ENCODE peak calls at places on chromosomes 12 and 14, in seven cellular contexts. One of them, this sample, is unnamed.

GRCh38 chr12:110280784-110281548 is at the start of gene ATP2A2:
- DNase-seq in pancreas: peak
- DNase-seq in kidney tubule cell: peak
- DNase-seq in caudate nucleus: peak
- DNase-seq in stimulated activated CD8-positive, alpha-beta memory T cell treated with anti-CD3 and anti-CD28 coated beads, Interleukin-4, amount 100 ng/mL, for 48 hours: peak
- DNase-seq in Caki2: peak
- DNase-seq in GM10248: peak
- DNase-seq in this sample: peak

GRCh38 chr14:105878125-105878524 is 351.7 kb downstream of the TMEM121 start:
- DNase-seq in pancreas: no peak
- DNase-seq in kidney tubule cell: no peak
- DNase-seq in caudate nucleus: no peak
- DNase-seq in stimulated activated CD8-positive, alpha-beta memory T cell treated with anti-CD3 and anti-CD28 coated beads, Interleukin-4, amount 100 ng/mL, for 48 hours: peak
- DNase-seq in Caki2: no peak
- DNase-seq in GM10248: no peak
- DNase-seq in this sample: no peak

GRCh38 chr12:40227447-40227846 is 2.6 kb downstream of the LRRK2 start:
- DNase-seq in pancreas: no peak
- DNase-seq in kidney tubule cell: no peak
- DNase-seq in caudate nucleus: no peak
- DNase-seq in stimulated activated CD8-positive, alpha-beta memory T cell treated with anti-CD3 and anti-CD28 coated beads, Interleukin-4, amount 100 ng/mL, for 48 hours: no peak
- DNase-seq in Caki2: no peak
- DNase-seq in GM10248: no peak
- DNase-seq in this sample: no peak

GRCh38 chr12:31234955-31235867 is 90.7 kb downstream of the SINHCAF start:
- DNase-seq in pancreas: peak
- DNase-seq in kidney tubule cell: peak
- DNase-seq in caudate nucleus: peak
- DNase-seq in stimulated activated CD8-positive, alpha-beta memory T cell treated with anti-CD3 and anti-CD28 coated beads, Interleukin-4, amount 100 ng/mL, for 48 hours: no peak
- DNase-seq in Caki2: peak
- DNase-seq in GM10248: no peak
- DNase-seq in this sample: peak

GRCh38 chr12:5309654-5310053 is 122.3 kb upstream of the NTF3 start:
- DNase-seq in pancreas: no peak
- DNase-seq in kidney tubule cell: peak
- DNase-seq in caudate nucleus: no peak
- DNase-seq in stimulated activated CD8-positive, alpha-beta memory T cell treated with anti-CD3 and anti-CD28 coated beads, Interleukin-4, amount 100 ng/mL, for 48 hours: no peak
- DNase-seq in Caki2: peak
- DNase-seq in GM10248: no peak
- DNase-seq in this sample: no peak

GRCh38 chr14:37232907-37233481 is 35.3 kb downstream of the MIPOL1 start:
- DNase-seq in pancreas: no peak
- DNase-seq in kidney tubule cell: peak
- DNase-seq in caudate nucleus: no peak
- DNase-seq in stimulated activated CD8-positive, alpha-beta memory T cell treated with anti-CD3 and anti-CD28 coated beads, Interleukin-4, amount 100 ng/mL, for 48 hours: no peak
- DNase-seq in Caki2: peak
- DNase-seq in GM10248: peak
- DNase-seq in this sample: peak

GRCh38 chr14:63893701-63894458 is 41.1 kb downstream of the SYNE2 start:
- DNase-seq in pancreas: peak
- DNase-seq in kidney tubule cell: peak
- DNase-seq in caudate nucleus: no peak
- DNase-seq in stimulated activated CD8-positive, alpha-beta memory T cell treated with anti-CD3 and anti-CD28 coated beads, Interleukin-4, amount 100 ng/mL, for 48 hours: no peak
- DNase-seq in Caki2: peak
- DNase-seq in GM10248: no peak
- DNase-seq in this sample: peak

GRCh38 chr12:100337727-100338126 is 19.1 kb upstream of the SLC17A8 start:
- DNase-seq in pancreas: peak
- DNase-seq in kidney tubule cell: no peak
- DNase-seq in caudate nucleus: no peak
- DNase-seq in stimulated activated CD8-positive, alpha-beta memory T cell treated with anti-CD3 and anti-CD28 coated beads, Interleukin-4, amount 100 ng/mL, for 48 hours: no peak
- DNase-seq in Caki2: no peak
- DNase-seq in GM10248: no peak
- DNase-seq in this sample: no peak

GRCh38 chr14:66649515-66649914 is 141.6 kb downstream of the GPHN start:
- DNase-seq in pancreas: no peak
- DNase-seq in kidney tubule cell: no peak
- DNase-seq in caudate nucleus: no peak
- DNase-seq in stimulated activated CD8-positive, alpha-beta memory T cell treated with anti-CD3 and anti-CD28 coated beads, Interleukin-4, amount 100 ng/mL, for 48 hours: no peak
- DNase-seq in Caki2: no peak
- DNase-seq in GM10248: peak
- DNase-seq in this sample: no peak

GRCh38 chr12:125184213-125184952 is 119.1 kb downstream of the AACS start:
- DNase-seq in pancreas: no peak
- DNase-seq in kidney tubule cell: no peak
- DNase-seq in caudate nucleus: no peak
- DNase-seq in stimulated activated CD8-positive, alpha-beta memory T cell treated with anti-CD3 and anti-CD28 coated beads, Interleukin-4, amount 100 ng/mL, for 48 hours: no peak
- DNase-seq in Caki2: no peak
- DNase-seq in GM10248: no peak
- DNase-seq in this sample: no peak

This sample was measured in renal cortical epithelial cell.